ENCODE peak calls at places on chromosomes 11 and 22, in nine cellular contexts. M is lower lobe of right lung; L is MM.1S; B is ovary; H is psoas muscle; Y is naive thymus-derived CD4-positive, alpha-beta T cell; A is bronchial epithelial cell; N is cardiac muscle cell; J is sigmoid colon. W is an unnamed sample.

GRCh38 chr11:111205622-111206385 is 39.7 kb upstream of the POU2AF2 start:
- DNase-seq in B (no peak), Y (no peak), A (peak; percentile 1), L (no peak), J (no peak), N (no peak), H (no peak), M (no peak), W (peak; percentile 47)

GRCh38 chr11:22928207-22928917 is 68.1 kb upstream of the CCDC179 start:
- DNase-seq in M (no peak), N (peak; percentile 1), J (no peak), L (no peak), H (no peak), A (peak; percentile 23), B (no peak), Y (no peak), W (no peak)

GRCh38 chr22:39254789-39255298 is 10.1 kb upstream of the PDGFB start:
- DNase-seq in M (no peak), J (no peak), A (peak; percentile 68), B (no peak), Y (peak; percentile 69), H (peak; percentile 82), N (no peak), L (peak; percentile 71), W (peak; percentile 82)

GRCh38 chr11:67468509-67468834 is 579 bp downstream of the TMEM134 start:
- DNase-seq in N (no peak), B (no peak), A (no peak), J (no peak), H (no peak), L (no peak), Y (no peak), M (no peak), W (no peak)

GRCh38 chr22:33210129-33210784 is 152.1 kb upstream of the SYN3 start:
- DNase-seq in L (peak; percentile 46), N (peak; percentile 48), M (no peak), B (no peak), Y (no peak), J (no peak), H (no peak), A (peak; percentile 32), W (peak; percentile 61)

GRCh38 chr11:99069831-99070444 is 49.2 kb downstream of the CNTN5 start:
- DNase-seq in Y (no peak), H (no peak), N (peak; percentile 43), B (no peak), A (peak; percentile 8), L (peak; percentile 82), M (no peak), J (peak; percentile 48), W (no peak)

GRCh38 chr11:76806131-76806530 is 23.0 kb downstream of the TSKU start:
- DNase-seq in N (no peak), L (no peak), H (no peak), J (no peak), M (no peak), B (no peak), Y (no peak), A (no peak), W (no peak)

GRCh38 chr11:63829823-63830489 is 9.0 kb upstream of the MARK2 start:
- DNase-seq in A (no peak), Y (no peak), B (no peak), J (no peak), N (peak; percentile 52), M (no peak), L (no peak), H (no peak), W (peak; percentile 24)

DNA sequence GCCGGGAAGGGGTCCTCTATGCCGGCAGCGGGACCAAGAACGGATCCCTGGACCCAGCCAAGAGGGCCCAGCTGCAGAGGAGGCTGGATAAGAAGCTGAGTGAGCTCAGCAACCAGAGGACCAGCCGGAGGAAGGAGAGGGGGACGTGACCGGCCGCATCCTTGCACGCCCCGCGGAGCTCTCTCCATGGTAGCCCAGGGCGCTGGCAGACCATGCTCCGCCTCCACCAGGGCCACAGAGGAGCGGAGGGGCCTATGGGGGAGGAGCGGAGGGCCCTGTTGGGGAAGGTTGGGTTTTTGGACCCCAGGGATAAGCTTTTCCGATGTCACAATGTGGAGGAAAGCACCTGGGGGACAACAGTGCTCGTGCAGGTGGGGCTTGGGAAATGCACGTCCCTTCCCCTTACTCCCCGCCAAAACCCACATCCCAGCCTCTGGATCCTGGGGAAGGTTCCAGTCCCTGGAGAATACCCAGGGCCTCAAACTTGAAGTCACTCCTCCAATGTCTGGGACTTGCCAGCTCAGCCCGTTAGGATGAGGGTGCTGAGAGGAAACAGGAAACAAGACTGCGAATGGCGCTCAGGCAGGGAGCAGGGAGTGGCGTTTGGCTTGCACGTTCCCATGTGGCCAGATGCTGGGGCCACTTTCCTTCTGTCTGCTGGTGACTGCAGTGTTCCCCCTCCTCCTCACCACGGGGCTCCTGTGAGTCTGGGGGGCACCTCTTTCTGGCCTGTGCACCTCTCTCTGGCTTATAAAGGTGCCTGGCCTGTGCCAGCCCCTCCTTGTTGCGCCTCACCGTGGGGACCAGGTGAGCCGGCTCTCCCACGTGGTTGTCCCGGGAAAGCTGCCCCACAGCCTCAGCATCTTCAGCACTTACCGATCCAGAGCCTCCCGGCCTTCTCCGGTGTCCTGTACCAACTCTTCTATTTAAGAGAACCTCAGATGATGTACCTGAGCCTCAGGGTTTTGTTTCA is 36.2 kb downstream of the IGHMBP2 start:
- DNase-seq in M (no peak), H (no peak), N (no peak), B (no peak), L (no peak), J (no peak), Y (no peak), A (no peak), W (no peak)
- H3K36me3 ChIP-seq in M (peaks cover 59% of the 10 kb centered on the region), H (peaks cover 7% of the 10 kb centered on the region), N (peaks cover 18% of the 10 kb centered on the region), B (no peaks in the 10 kb centered on the region), L (peaks cover 4% of the 10 kb centered on the region), J (peaks cover 56% of the 10 kb centered on the region), Y (peaks cover 61% of the 10 kb centered on the region), A (peaks cover 6% of the 10 kb centered on the region), W (no peaks in the 10 kb centered on the region)

GRCh38 chr11:46672381-46672839 is 28.0 kb downstream of the ARHGAP1 start:
- DNase-seq in L (no peak), A (no peak), Y (no peak), B (no peak), H (no peak), N (no peak), M (no peak), J (peak; percentile 52), W (no peak)

GRCh38 chr11:46673713-46674462 is 26.5 kb downstream of the ARHGAP1 start:
- DNase-seq in A (no peak), M (no peak), L (no peak), B (no peak), Y (no peak), H (no peak), N (no peak), J (peak; percentile 55), W (no peak)

GRCh38 chr11:46669606-46670243 is 30.7 kb downstream of the ARHGAP1 start:
- DNase-seq in J (peak; percentile 58), B (no peak), H (no peak), N (no peak), Y (no peak), A (no peak), M (no peak), L (no peak), W (no peak)

GRCh38 chr11:46674463-46675287 is 25.7 kb downstream of the ARHGAP1 start:
- DNase-seq in N (peak; percentile 61), H (no peak), Y (no peak), M (no peak), J (peak; percentile 40), A (peak; percentile 31), L (no peak), B (no peak), W (no peak)

GRCh38 chr11:46671958-46672315 is 28.5 kb downstream of the ARHGAP1 start:
- DNase-seq in H (no peak), Y (no peak), B (no peak), J (peak; percentile 40), L (no peak), N (no peak), M (no peak), A (no peak), W (no peak)
- H3K36me3 ChIP-seq in H (peaks cover 6% of the 10 kb centered on the region), Y (peaks cover 44% of the 10 kb centered on the region), B (no peaks in the 10 kb centered on the region), J (peaks cover 75% of the 10 kb centered on the region), L (peaks cover 7% of the 10 kb centered on the region), N (peaks cover 50% of the 10 kb centered on the region), M (peaks cover 77% of the 10 kb centered on the region), A (peaks cover 18% of the 10 kb centered on the region), W (peaks cover 25% of the 10 kb centered on the region)

DNA sequence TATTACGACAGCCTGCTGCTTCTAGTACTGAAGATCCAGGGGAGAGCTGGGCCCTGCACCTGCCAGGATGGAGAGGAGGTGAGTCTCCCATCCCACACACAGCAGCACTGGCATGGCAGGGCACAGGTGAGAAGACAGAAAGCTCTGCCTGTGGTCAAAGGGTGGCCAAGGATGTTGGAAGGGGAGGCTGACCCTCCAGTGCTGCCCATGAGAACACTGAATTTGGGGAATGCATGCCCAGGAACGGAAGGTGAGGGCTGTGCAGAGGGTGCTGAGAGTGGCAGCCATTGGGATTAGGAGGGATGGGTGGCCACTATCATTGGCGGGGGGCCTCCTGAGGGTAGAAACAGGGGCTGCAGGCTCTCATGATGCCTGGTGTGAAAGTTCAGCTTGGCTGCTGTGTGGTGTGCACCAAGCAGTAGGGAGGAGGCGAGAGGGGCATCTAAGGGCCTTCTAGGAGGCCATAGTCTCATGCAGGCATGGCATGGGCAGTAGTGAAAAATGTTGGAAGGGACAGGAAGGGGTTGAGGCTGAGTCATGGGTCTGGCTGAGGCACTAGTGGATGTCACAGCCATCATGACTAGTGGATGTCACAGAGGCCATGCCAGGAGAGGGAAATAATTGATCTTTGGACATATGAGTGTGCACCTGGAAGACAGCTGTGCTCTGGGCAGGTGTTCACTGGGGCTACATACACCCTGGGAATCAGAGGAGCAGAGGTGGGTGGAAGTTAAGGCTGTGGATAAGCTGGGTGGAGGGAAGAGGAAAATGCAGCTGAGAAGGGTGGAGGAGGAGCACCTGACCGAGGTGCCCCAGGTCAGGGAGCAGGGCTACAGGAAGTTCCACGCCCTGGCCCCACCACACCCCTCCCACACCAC is 2.5 kb upstream of the LRRC74B start:
- DNase-seq in Y (no peak), A (no peak), H (peak; percentile 29), N (no peak), B (no peak), L (no peak), M (peak; percentile 25), J (no peak), W (peak; percentile 42)
- H3K36me3 ChIP-seq in Y (no peaks in the 10 kb centered on the region), A (no peaks in the 10 kb centered on the region), H (no peaks in the 10 kb centered on the region), N (no peaks in the 10 kb centered on the region), B (no peaks in the 10 kb centered on the region), L (no peaks in the 10 kb centered on the region), M (no peaks in the 10 kb centered on the region), J (no peaks in the 10 kb centered on the region), W (no peaks in the 10 kb centered on the region)

GRCh38 chr11:17117262-17117661 is 39.8 kb upstream of the RPS13 start:
- DNase-seq in A (peak; percentile 5), J (no peak), Y (no peak), B (no peak), L (no peak), H (no peak), M (no peak), N (no peak), W (no peak)

GRCh38 chr11:17116121-17116520 is 38.7 kb upstream of the RPS13 start:
- DNase-seq in J (no peak), N (peak; percentile 7), Y (no peak), H (no peak), L (no peak), B (no peak), M (no peak), A (no peak), W (no peak)

DNA sequence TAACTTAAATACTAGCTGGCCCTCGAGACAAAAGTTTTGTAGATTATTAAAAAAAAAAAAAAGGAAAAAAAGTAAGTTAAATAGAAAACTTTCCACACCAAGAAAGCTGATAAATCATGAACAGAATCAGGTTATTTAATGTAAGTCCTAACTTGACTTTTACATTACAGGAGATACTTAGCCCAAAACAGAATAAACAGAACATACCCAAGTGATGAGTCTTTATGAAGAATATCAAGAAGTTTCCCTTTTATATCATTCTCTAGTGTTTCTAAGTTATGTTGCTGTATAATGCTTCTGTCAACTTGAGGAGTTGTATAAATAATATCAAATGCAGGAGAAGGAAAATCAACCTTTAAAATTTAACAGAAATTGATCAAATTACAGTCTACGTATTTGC is 44.5 kb upstream of the RPS13 start:
- DNase-seq in N (no peak), H (no peak), M (no peak), A (no peak), B (no peak), Y (no peak), L (no peak), J (no peak), W (no peak)
- H3K36me3 ChIP-seq in N (peaks cover 21% of the 10 kb centered on the region), H (no peaks in the 10 kb centered on the region), M (peaks cover 79% of the 10 kb centered on the region), A (peaks cover 2% of the 10 kb centered on the region), B (no peaks in the 10 kb centered on the region), Y (peaks cover 11% of the 10 kb centered on the region), L (peaks cover 6% of the 10 kb centered on the region), J (peaks cover 48% of the 10 kb centered on the region), W (peaks cover 31% of the 10 kb centered on the region)

W was measured in GM23248.